ENCODE peak calls at places on chromosomes 5 and 9, in six cellular contexts. Q is neural progenitor cell; M is mesenchymal stem cell; N is small intestine; E is CD4-positive, CD25-positive, alpha-beta regulatory T cell; H is SK-N-SH. U is an unnamed sample. For H3K36me3, the result is how much of the 10 kb centered on the place peaks cover.

GRCh38 chr5:78804995-78805394 is 156.4 kb upstream of the LHFPL2 start:
- DNase-seq in Q (no peak), M (no peak), N (no peak), E (no peak), H (no peak), U (no peak)

GRCh38 chr5:79512692-79513518 is 1.0 kb downstream of the HOMER1 start:
- DNase-seq in Q (peak), M (peak), N (peak), E (peak), H (peak), U (no peak)

GRCh38 chr5:91417219-91417618 is 34.1 kb upstream of the ARRDC3 start:
- DNase-seq in Q (no peak), M (peak), N (no peak), E (no peak), H (no peak), U (no peak)

GRCh38 chr9:107868166-107868565 is 378.6 kb upstream of the KLF4 start:
- DNase-seq in Q (no peak), M (no peak), N (no peak), E (no peak), H (no peak), U (no peak)

GRCh38 chr5:168790037-168790635 is 211.0 kb upstream of the PANK3 start:
- DNase-seq in Q (no peak), M (no peak), N (no peak), E (no peak), H (no peak), U (no peak)

GRCh38 chr5:134539732-134540131 is 14.3 kb downstream of the JADE2 start:
- DNase-seq in Q (peak), M (no peak), N (no peak), E (no peak), H (no peak), U (no peak)

GRCh38 chr9:1962588-1963134 is 52.5 kb upstream of the SMARCA2 start:
- DNase-seq in Q (no peak), M (no peak), N (no peak), E (no peak), H (no peak), U (no peak)

GRCh38 chr9:71691036-71691435 is 77.3 kb downstream of the CEMIP2 start:
- DNase-seq in Q (no peak), M (no peak), N (peak), E (no peak), H (no peak), U (no peak)

GRCh38 chr5:111072949-111073682 is 1.6 kb downstream of the TSLP start:
- DNase-seq in Q (peak), M (peak), N (peak), E (peak), H (peak), U (peak)

GRCh38 chr9:33619666-33620404 is 95.8 kb downstream of the ANKRD18B start:
- DNase-seq in Q (no peak), M (peak), N (peak), E (no peak), H (no peak), U (no peak)

GRCh38 chr5:62732677-62733121 is 154.1 kb downstream of the LRRC70 start:
- DNase-seq in Q (no peak), M (peak), N (no peak), E (no peak), H (no peak), U (no peak)

GRCh38 chr5:82375488-82376294 is 97.5 kb upstream of the RPS23 start:
- DNase-seq in Q (no peak), M (no peak), N (no peak), E (no peak), H (no peak), U (no peak)

GRCh38 chr5:75389430-75389829 is 52.4 kb downstream of the HMGCR start:
- DNase-seq in Q (no peak), M (no peak), N (no peak), E (peak), H (no peak), U (no peak)
- H3K36me3 ChIP-seq in Q (under half), M (half or more), N (under half), E (under half), H (under half), U (half or more)

GRCh38 chr9:128579194-128579593 is 26.8 kb downstream of the SPTAN1 start:
- DNase-seq in Q (no peak), M (no peak), N (no peak), E (no peak), H (no peak), U (no peak)
- H3K36me3 ChIP-seq in Q (under half), M (half or more), N (half or more), E (half or more), H (half or more), U (half or more)

DNA sequence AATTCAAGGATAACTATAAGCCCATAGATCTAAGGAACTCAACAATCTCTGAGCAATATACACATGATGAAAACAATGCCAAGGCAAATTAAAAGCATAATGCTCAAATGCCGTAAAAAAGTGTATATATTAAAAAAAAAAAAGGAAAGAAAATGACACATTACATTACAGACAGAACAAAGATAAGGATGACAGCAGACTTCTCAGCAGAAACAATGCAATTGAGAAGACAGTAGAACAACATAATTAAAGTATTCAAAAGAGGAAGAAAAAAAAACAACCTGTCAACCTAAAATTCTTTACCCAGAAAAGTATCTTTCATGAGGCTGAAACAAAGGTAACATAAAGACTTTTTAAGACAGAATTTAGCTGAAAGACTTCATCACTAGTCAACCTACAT is 591.7 kb downstream of the ZNF608 start:
- DNase-seq in Q (no peak), M (peak), N (no peak), E (no peak), H (no peak), U (no peak)
- H3K36me3 ChIP-seq in Q (under half), M (under half), N (under half), E (under half), H (under half), U (under half)

DNA sequence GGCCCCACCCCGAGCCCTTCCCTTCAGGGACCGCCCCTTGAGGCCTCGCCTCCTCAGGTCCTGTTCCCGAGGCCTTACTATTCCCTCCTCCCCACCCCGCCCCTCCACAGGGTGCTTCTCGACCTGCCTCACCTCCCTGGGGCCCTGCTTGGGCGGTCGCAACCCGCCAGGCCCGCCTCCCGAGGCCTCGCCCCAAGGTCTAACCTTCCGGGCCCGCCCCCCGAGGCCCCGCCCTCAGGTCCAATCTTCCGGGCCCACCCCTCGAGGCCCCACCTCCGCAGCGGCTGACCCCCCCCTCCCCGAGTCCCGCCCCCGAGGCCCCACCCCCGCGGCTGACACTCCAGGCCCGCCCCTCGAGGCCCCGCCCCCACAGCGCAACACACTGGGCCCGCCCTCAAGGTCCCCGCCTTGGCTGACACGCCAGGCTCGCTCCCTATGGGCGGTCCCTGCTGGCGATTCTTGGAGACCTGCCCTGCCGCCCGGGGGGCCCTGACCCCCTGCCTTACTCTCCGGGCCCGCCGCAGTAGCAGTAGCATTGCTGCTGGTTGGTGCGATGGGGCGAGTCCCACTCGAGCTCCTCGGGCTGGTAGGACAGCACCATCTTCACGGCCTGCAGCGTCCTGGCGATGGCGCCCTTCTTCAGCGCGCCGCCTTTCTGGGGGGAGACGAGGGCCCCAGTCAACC is 8.2 kb downstream of the PHF19 start:
- DNase-seq in Q (peak), M (peak), N (peak), E (peak), H (peak), U (peak)
- H3K36me3 ChIP-seq in Q (under half), M (under half), N (under half), E (half or more), H (under half), U (under half)

DNA sequence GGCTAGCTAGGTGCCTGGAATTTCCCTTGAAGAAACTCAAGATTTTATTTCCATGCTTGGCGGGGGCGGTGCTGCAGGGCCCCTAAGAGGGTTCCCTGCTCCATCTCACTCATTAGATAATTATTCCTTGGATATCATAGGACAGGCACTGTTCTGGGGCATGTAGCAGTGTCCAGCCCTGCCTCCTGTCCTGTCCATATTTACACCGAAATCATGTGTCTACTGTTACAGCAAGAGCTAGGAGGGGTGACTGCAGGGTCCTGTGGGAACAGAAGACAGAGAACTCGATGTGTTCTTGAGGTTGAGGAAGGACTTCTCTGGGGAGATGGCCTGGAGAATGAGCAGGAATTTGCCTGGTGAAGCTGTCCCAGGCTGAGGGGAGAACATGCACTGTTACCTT is 96.6 kb downstream of the CYFIP2 start:
- DNase-seq in Q (no peak), M (no peak), N (no peak), E (no peak), H (no peak), U (no peak)
- H3K36me3 ChIP-seq in Q (under half), M (under half), N (under half), E (half or more), H (under half), U (under half)

DNA sequence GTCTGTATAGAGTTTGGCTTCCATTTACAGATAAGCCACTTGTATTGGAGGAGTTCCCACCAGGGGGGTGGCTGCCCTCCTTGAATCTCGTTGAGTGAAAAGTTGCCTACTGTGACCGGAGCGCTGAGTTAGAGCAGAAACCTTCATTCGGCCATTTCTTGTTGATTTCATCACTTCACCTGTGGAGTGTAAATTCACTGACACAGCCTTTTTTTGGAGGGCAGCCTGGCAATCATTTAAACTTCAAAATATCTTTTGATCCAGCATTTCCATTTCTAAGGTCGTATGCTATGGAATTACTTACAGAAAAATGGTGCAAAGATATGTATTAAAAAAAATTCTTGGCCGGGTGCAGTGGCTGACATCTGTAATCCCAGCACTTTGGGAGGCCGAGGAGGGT is 40.8 kb downstream of the PRRC2B start:
- DNase-seq in Q (no peak), M (no peak), N (no peak), E (no peak), H (no peak), U (no peak)
- H3K36me3 ChIP-seq in Q (under half), M (half or more), N (under half), E (half or more), H (half or more), U (half or more)

GRCh38 chr5:886051-886450 is 6.5 kb downstream of the BRD9 start:
- DNase-seq in Q (no peak), M (no peak), N (no peak), E (no peak), H (no peak), U (no peak)
- H3K36me3 ChIP-seq in Q (under half), M (half or more), N (under half), E (half or more), H (half or more), U (half or more)